ENCODE peak calls at places on chromosomes 2 and 18, in seven cellular contexts. Z is uterus; T is WTC11; J is activated CD8-positive, alpha-beta T cell treated with anti-CD3 and anti-CD28 coated beads for 36 hours; A is mesothelial cell of epicardium; K is kidney; E is progenitor cell of endocrine pancreas. Q is an unnamed sample.

GRCh38 chr2:42879116-42879705 is 86.8 kb upstream of the HAAO start:
- DNase-seq in T (no peak), J (no peak), A (no peak), E (no peak), Z (no peak), K (no peak), Q (peak)

GRCh38 chr2:142037744-142038143 is 93.1 kb downstream of the LRP1B start:
- DNase-seq in E (no peak), A (no peak), J (no peak), K (no peak), Z (no peak), T (no peak), Q (no peak)

GRCh38 chr2:196758474-196759377 is 40.8 kb downstream of the GTF3C3 start:
- DNase-seq in T (no peak), J (no peak), E (no peak), A (no peak), Z (no peak), K (no peak), Q (no peak)

GRCh38 chr18:50286391-50287027 is 983 bp downstream of the CXXC1 start:
- DNase-seq in K (peak), J (peak), Z (peak), A (no peak), E (no peak), T (peak), Q (no peak)

GRCh38 chr2:39918886-39919285 is 139.8 kb upstream of the THUMPD2 start:
- DNase-seq in K (no peak), E (no peak), T (no peak), A (no peak), Z (no peak), J (no peak), Q (no peak)

GRCh38 chr2:177262137-177262536 is 2.4 kb downstream of the NFE2L2 start:
- DNase-seq in J (no peak), T (no peak), E (no peak), K (no peak), Z (no peak), A (no peak), Q (no peak)

GRCh38 chr18:56285387-56286055 is 352.9 kb downstream of the TXNL1 start:
- DNase-seq in Z (no peak), J (no peak), E (no peak), K (no peak), T (no peak), A (no peak), Q (no peak)

GRCh38 chr18:3973191-3973590 is 481.9 kb downstream of the DLGAP1 start:
- DNase-seq in E (no peak), A (no peak), T (no peak), J (no peak), K (no peak), Z (no peak), Q (no peak)

GRCh38 chr2:113829836-113830235 is 60.1 kb upstream of the ACTR3 start:
- DNase-seq in A (no peak), Z (no peak), K (no peak), J (no peak), T (no peak), E (no peak), Q (no peak)

GRCh38 chr2:134175834-134176233 is 78.0 kb upstream of the MGAT5 start:
- DNase-seq in J (no peak), Z (no peak), K (no peak), E (no peak), A (no peak), T (no peak), Q (no peak)

DNA sequence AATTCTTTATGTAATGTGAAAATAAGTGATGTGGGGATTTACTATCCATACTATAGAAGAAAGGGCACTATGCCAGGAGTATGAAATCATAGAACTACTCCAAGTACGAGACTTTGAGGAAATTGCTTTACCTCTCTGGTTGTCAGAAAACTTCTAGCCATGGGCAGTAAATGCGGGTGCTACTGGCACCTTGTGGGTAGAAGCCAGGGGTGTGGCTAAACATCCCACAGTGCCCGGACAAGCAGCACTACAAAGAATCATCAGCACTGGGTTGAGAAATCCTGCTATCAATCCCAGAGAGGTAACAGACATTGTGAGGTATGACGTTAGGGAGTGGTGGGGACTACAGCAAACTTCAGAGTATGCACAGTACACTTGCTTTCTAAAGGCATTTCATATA is 453.5 kb upstream of the TNP1 start:
- DNase-seq in J (no peak), E (no peak), A (no peak), T (no peak), Z (no peak), K (no peak), Q (no peak)
- TF ChIP-seq CTCF in J (no peak), E (no peak), A (no peak), T (no peak), Z (no peak), K (no peak), Q (no peak)

GRCh38 chr2:160362018-160362417 is 131.6 kb downstream of the RBMS1 start:
- DNase-seq in J (no peak), E (no peak), T (no peak), K (no peak), A (no peak), Z (no peak), Q (no peak)

GRCh38 chr2:160365691-160366367 is 127.8 kb downstream of the RBMS1 start:
- DNase-seq in J (no peak), Z (peak), K (peak), E (no peak), A (no peak), T (no peak), Q (no peak)

GRCh38 chr2:160363961-160364733 is 129.5 kb downstream of the RBMS1 start:
- DNase-seq in K (no peak), T (no peak), E (no peak), Z (no peak), A (no peak), J (no peak), Q (no peak)

GRCh38 chr2:160360089-160360757 is 133.4 kb downstream of the RBMS1 start:
- DNase-seq in Z (no peak), J (no peak), A (no peak), T (no peak), K (no peak), E (no peak), Q (no peak)

DNA sequence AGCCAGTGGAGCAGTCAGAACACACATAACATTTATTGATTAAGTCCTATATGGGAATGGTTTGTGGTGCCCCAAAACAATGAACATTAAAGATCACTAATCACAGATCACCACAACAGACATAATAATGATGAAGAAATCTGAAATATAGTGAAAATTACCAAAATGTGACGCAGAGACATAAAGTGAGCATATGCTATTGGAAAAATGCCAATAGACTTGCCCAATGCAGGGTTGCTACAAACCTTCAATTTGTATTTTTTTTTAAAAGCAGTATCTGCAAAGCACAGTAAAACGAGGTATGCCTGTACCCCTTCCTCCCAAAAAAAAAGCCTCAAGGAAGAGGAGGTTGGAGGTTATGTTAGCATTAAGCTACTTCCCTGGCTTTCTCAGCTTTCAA is 131.1 kb downstream of the RBMS1 start:
- DNase-seq in E (no peak), Z (no peak), J (no peak), K (no peak), T (no peak), A (no peak), Q (no peak)
- TF ChIP-seq CTCF in E (no peak), Z (no peak), J (no peak), K (no peak), T (no peak), A (no peak), Q (no peak)

DNA sequence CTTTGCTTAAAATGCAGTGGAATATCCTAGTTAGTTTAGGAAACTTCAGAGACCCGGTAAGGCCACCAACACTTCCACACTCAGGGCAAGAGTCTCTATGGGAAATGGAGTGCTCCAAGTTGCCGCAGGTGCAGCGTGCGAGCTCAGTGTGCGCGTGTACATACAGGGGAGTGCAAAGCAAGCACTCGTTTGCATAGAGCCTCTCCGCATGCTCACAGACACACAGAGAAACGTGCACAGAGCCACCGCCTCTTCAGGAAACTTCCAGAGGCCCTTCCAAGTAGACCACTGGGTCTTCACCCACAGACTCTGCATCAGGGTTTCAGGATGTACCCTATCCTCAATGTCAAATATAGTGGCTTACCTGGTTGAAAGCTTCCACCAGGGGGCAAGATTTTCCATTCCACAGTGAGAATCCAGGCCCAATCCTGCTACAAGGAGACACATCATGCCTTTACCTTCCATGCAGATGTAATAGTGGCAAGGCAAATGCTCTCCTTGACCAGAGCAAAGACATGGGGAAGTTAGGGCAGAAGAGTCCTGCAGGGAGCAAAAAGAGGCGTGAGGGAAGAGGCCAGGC is 513.0 kb upstream of the MYT1L start:
- DNase-seq in T (peak), E (no peak), J (no peak), A (no peak), K (no peak), Z (no peak), Q (peak)
- TF ChIP-seq CTCF in T (peak), E (peak), J (peak), A (peak), K (no peak), Z (no peak), Q (peak)

GRCh38 chr2:74138219-74138951 is 9.3 kb downstream of the BOLA3 start:
- DNase-seq in K (no peak), A (no peak), E (no peak), Z (no peak), J (no peak), T (no peak), Q (no peak)

GRCh38 chr2:74137651-74138050 is 10.1 kb downstream of the BOLA3 start:
- DNase-seq in A (no peak), J (no peak), K (no peak), E (no peak), T (no peak), Z (no peak), Q (no peak)

GRCh38 chr2:74138952-74139323 is 8.8 kb downstream of the BOLA3 start:
- DNase-seq in J (no peak), A (no peak), E (no peak), K (no peak), T (peak), Z (no peak), Q (no peak)

GRCh38 chr2:74146929-74147728 is 583 bp downstream of the BOLA3 start:
- DNase-seq in E (no peak), J (peak), A (no peak), K (no peak), Z (no peak), T (no peak), Q (peak)

GRCh38 chr2:74142340-74142739 is 5.4 kb downstream of the BOLA3 start:
- DNase-seq in T (no peak), A (no peak), K (no peak), J (no peak), E (no peak), Z (no peak), Q (no peak)
- TF ChIP-seq CTCF in T (no peak), A (no peak), K (peak), J (no peak), E (no peak), Z (no peak), Q (no peak)

DNA sequence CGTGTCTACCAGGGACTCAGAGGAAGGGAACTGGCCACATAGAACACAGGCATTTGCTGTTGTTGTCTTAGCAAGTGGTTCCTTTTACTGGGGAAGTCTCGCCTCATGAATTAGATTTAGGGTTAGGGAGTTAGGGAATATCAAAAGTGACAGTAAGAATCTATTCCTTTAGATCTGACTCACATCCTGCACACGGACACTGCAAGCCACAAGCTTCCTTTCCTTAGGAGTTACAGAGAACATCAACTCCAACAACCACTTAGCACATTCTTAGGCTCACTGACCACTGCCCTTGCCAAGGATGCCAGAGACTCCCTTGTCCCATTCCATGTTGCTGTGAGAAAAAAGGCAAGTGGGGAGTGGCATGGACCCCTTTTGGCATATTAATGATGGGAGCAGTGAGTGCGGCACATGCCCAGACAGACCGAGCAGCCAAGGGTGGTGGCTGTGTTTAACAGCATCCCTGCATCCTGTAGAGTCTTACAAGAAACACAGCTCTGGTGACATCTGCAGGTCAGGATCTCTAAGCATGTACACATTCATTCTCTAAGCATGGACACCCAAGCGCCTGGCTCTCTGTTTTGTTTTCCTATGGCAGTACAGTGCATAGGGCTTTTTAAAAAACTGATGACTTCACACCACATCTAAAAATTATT is 745.6 kb upstream of the RAB6C start:
- DNase-seq in A (no peak), Z (no peak), E (no peak), K (no peak), J (no peak), T (no peak), Q (peak)
- TF ChIP-seq CTCF in A (no peak), Z (no peak), E (peak), K (peak), J (no peak), T (no peak), Q (no peak)

DNA sequence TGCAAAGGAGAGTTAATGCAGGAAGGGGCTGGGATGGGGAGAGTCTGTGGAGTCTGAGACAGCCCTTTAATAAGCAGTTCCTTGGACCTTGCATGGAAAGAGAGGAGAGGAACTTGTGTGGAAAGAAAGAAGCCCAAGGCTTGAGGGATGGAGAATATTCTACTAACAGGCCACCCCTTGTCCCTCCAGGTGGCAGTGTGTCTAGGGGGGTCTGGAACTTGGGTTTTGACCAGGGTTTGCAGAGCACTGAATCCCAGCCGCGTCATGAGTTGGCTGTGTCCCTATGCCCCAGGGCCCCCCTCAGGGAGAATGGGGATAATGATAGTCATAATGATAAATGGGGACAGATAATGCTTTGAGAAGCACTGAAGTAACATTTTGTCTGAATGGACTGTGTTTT is 15.0 kb downstream of the TCF7L1 start:
- DNase-seq in A (no peak), K (no peak), Z (no peak), T (no peak), J (no peak), E (no peak), Q (no peak)
- TF ChIP-seq CTCF in A (no peak), K (no peak), Z (no peak), T (no peak), J (no peak), E (no peak), Q (no peak)

Q was measured in thyroid gland.